ENCODE peak calls at places on chromosomes 7 and 10, in eight cellular contexts. S, O, T, P, H, A, E and U are unnamed samples.

GRCh38 chr10:88477343-88478085 is 105.6 kb downstream of the RNLS start:
- ATAC-seq in S (no peak), O (no peak), T (no peak), P (no peak), H (no peak), A (no peak), E (no peak), U (no peak)

GRCh38 chr10:96255569-96256335 is 15.6 kb downstream of the BLNK start:
- ATAC-seq in S (no peak), O (no peak), T (no peak), P (no peak), H (no peak), A (no peak), E (no peak), U (no peak)

GRCh38 chr7:125468855-125469174 is 539.2 kb upstream of the POT1 start:
- ATAC-seq in S (no peak), O (no peak), T (no peak), P (peak; percentile 30), H (no peak), A (no peak), E (no peak), U (no peak)

GRCh38 chr7:116805100-116805544 is 57.3 kb upstream of the CAPZA2 start:
- ATAC-seq in S (no peak), O (no peak), T (peak; percentile 7), P (no peak), H (no peak), A (no peak), E (no peak), U (no peak)

GRCh38 chr7:133781481-133782090 is 345.6 kb upstream of the LRGUK start:
- ATAC-seq in S (no peak), O (no peak), T (no peak), P (no peak), H (no peak), A (no peak), E (no peak), U (no peak)

GRCh38 chr7:102890292-102890970 is 22.4 kb upstream of the LRRC17 start:
- ATAC-seq in S (no peak), O (peak; percentile 55), T (no peak), P (no peak), H (no peak), A (no peak), E (no peak), U (no peak)

GRCh38 chr7:36690514-36691187 is 33.6 kb downstream of the AOAH start:
- ATAC-seq in S (no peak), O (peak; percentile 47), T (no peak), P (peak; percentile 53), H (no peak), A (peak; percentile 51), E (peak; percentile 52), U (peak; percentile 50)

GRCh38 chr10:96456296-96456840 is 57.4 kb downstream of the TLL2 start:
- ATAC-seq in S (no peak), O (no peak), T (no peak), P (no peak), H (no peak), A (no peak), E (no peak), U (no peak)

GRCh38 chr10:78255796-78256638 is 222.4 kb downstream of the RPS24 start:
- ATAC-seq in S (no peak), O (peak; percentile 63), T (peak; percentile 94), P (no peak), H (no peak), A (no peak), E (no peak), U (no peak)

GRCh38 chr10:110610308-110610774 is 33.8 kb upstream of the RBM20 start:
- ATAC-seq in S (peak; percentile 60), O (peak; percentile 63), T (peak; percentile 57), P (peak; percentile 29), H (peak; percentile 73), A (no peak), E (peak; percentile 16), U (peak; percentile 30)

GRCh38 chr10:128178319-128178937 is 52.2 kb upstream of the MKI67 start:
- ATAC-seq in S (peak; percentile 67), O (peak; percentile 88), T (no peak), P (peak; percentile 82), H (no peak), A (peak; percentile 80), E (peak; percentile 69), U (peak; percentile 56)

GRCh38 chr10:8912108-8912507 is 857.6 kb downstream of the GATA3 start:
- ATAC-seq in S (no peak), O (no peak), T (no peak), P (no peak), H (no peak), A (no peak), E (no peak), U (no peak)

GRCh38 chr10:8481718-8482504 is 427.4 kb downstream of the GATA3 start:
- ATAC-seq in S (no peak), O (no peak), T (no peak), P (no peak), H (no peak), A (no peak), E (no peak), U (no peak)

GRCh38 chr10:17119845-17120244 is 9.8 kb downstream of the CUBN start:
- ATAC-seq in S (no peak), O (no peak), T (no peak), P (no peak), H (no peak), A (no peak), E (no peak), U (no peak)

GRCh38 chr10:26550774-26551526 is 112.8 kb downstream of the APBB1IP start:
- ATAC-seq in S (no peak), O (no peak), T (no peak), P (no peak), H (no peak), A (no peak), E (no peak), U (no peak)

GRCh38 chr10:28410420-28411135 is 107.7 kb upstream of the MPP7 start:
- ATAC-seq in S (no peak), O (no peak), T (no peak), P (no peak), H (no peak), A (no peak), E (no peak), U (no peak)

GRCh38 chr7:140674899-140675701 is 2.4 kb downstream of the ADCK2 start:
- ATAC-seq in S (no peak), O (no peak), T (peak; percentile 57), P (no peak), H (no peak), A (no peak), E (no peak), U (no peak)

GRCh38 chr10:48773580-48773979 is 88.9 kb downstream of the WDFY4 start:
- ATAC-seq in S (no peak), O (no peak), T (no peak), P (no peak), H (no peak), A (no peak), E (no peak), U (no peak)

GRCh38 chr7:99340659-99341058 is 15.0 kb downstream of the ARPC1A start:
- ATAC-seq in S (no peak), O (no peak), T (no peak), P (no peak), H (no peak), A (no peak), E (no peak), U (no peak)

GRCh38 chr10:129958686-129959543 is 5.2 kb downstream of the EBF3 start:
- ATAC-seq in S (no peak), O (no peak), T (no peak), P (peak; percentile 32), H (no peak), A (peak; percentile 51), E (no peak), U (no peak)

GRCh38 chr7:134113655-134114054 is 13.5 kb upstream of the LRGUK start:
- ATAC-seq in S (no peak), O (no peak), T (no peak), P (no peak), H (no peak), A (no peak), E (no peak), U (no peak)

GRCh38 chr10:30185916-30186315 is 126.5 kb upstream of the JCAD start:
- ATAC-seq in S (no peak), O (peak; percentile 35), T (no peak), P (no peak), H (no peak), A (no peak), E (no peak), U (no peak)

GRCh38 chr7:78279457-78279856 is 480.9 kb downstream of the PHTF2 start:
- ATAC-seq in S (no peak), O (peak; percentile 72), T (no peak), P (no peak), H (no peak), A (no peak), E (no peak), U (no peak)

GRCh38 chr10:7179536-7179935 is 231.3 kb downstream of the SFMBT2 start:
- ATAC-seq in S (no peak), O (no peak), T (no peak), P (no peak), H (no peak), A (no peak), E (no peak), U (no peak)

GRCh38 chr10:46559231-46559671 is 2.8 kb upstream of the GPRIN2 start:
- ATAC-seq in S (no peak), O (no peak), T (no peak), P (no peak), H (no peak), A (no peak), E (no peak), U (no peak)

GRCh38 chr10:34291466-34292177 is 523.5 kb downstream of the PARD3 start:
- ATAC-seq in S (no peak), O (no peak), T (no peak), P (no peak), H (no peak), A (peak; percentile 61), E (peak; percentile 47), U (no peak)

GRCh38 chr10:43105793-43106158 is 28.9 kb downstream of the RET start:
- ATAC-seq in S (no peak), O (no peak), T (no peak), P (peak; percentile 1), H (no peak), A (no peak), E (peak; percentile 2), U (no peak)

GRCh38 chr10:96765406-96766240 is 45.3 kb upstream of the PIK3AP1 start:
- ATAC-seq in S (peak; percentile 100), O (peak; percentile 87), T (peak; percentile 71), P (peak; percentile 90), H (peak; percentile 78), A (peak; percentile 92), E (peak; percentile 96), U (peak; percentile 71)

GRCh38 chr7:49775065-49775948 is 1.9 kb downstream of the VWC2 start:
- ATAC-seq in S (no peak), O (peak; percentile 32), T (no peak), P (peak; percentile 13), H (no peak), A (peak; percentile 28), E (no peak), U (peak; percentile 20)

GRCh38 chr7:3649250-3649649 is 348.2 kb downstream of the SDK1 start:
- ATAC-seq in S (no peak), O (no peak), T (no peak), P (no peak), H (no peak), A (no peak), E (no peak), U (no peak)